ENCODE peak calls at places on chromosomes 7 and 10, in eight cellular contexts. E is D721Med; B is AG09309; U is natural killer cell; A is fibroblast of lung; M is CD8-positive, alpha-beta T cell; O is tibial nerve; L is cardiac fibroblast. X is an unnamed sample.

GRCh38 chr7:116863168-116863670 is 832 bp downstream of the CAPZA2 start:
- DNase-seq in E (no peak), B (no peak), U (no peak), A (peak), M (no peak), O (no peak), L (peak), X (peak)

GRCh38 chr7:107219563-107220244 is 50.9 kb downstream of the HBP1 start:
- DNase-seq in E (no peak), B (no peak), U (no peak), A (no peak), M (no peak), O (no peak), L (no peak), X (no peak)

GRCh38 chr7:128066858-128067257 is 35.6 kb upstream of the LRRC4 start:
- DNase-seq in E (no peak), B (no peak), U (no peak), A (no peak), M (no peak), O (no peak), L (no peak), X (no peak)

GRCh38 chr10:110411047-110411410 is 86.7 kb upstream of the DUSP5 start:
- DNase-seq in E (no peak), B (no peak), U (no peak), A (peak), M (no peak), O (no peak), L (peak), X (peak)

GRCh38 chr7:56033671-56034432 is 17.4 kb downstream of the PSPH start:
- DNase-seq in E (peak), B (peak), U (peak), A (peak), M (peak), O (peak), L (peak), X (peak)

GRCh38 chr10:125115409-125115808 is 45.0 kb downstream of the CTBP2 start:
- DNase-seq in E (no peak), B (no peak), U (no peak), A (no peak), M (no peak), O (no peak), L (no peak), X (no peak)

GRCh38 chr10:74290703-74291102 is 139.7 kb downstream of the ADK start:
- DNase-seq in E (no peak), B (peak), U (no peak), A (peak), M (no peak), O (no peak), L (peak), X (no peak)

GRCh38 chr10:89478085-89478738 is 57.2 kb downstream of the SLC16A12 start:
- DNase-seq in E (no peak), B (no peak), U (no peak), A (peak), M (no peak), O (no peak), L (peak), X (peak)

GRCh38 chr10:5292196-5292735 is 72.5 kb upstream of the UCN3 start:
- DNase-seq in E (no peak), B (no peak), U (peak), A (no peak), M (peak), O (no peak), L (peak), X (no peak)

GRCh38 chr7:117134885-117135552 is 181.7 kb downstream of the ST7 start:
- DNase-seq in E (no peak), B (no peak), U (no peak), A (peak), M (no peak), O (no peak), L (no peak), X (no peak)

GRCh38 chr7:148457310-148457921 is 133.2 kb upstream of the C7orf33 start:
- DNase-seq in E (no peak), B (no peak), U (no peak), A (no peak), M (no peak), O (no peak), L (no peak), X (no peak)

GRCh38 chr10:29618341-29619171 is 16.2 kb downstream of the SVIL start:
- DNase-seq in E (no peak), B (no peak), U (no peak), A (peak), M (no peak), O (no peak), L (peak), X (peak)

GRCh38 chr10:6279540-6280267 is 77.0 kb downstream of the PFKFB3 start:
- DNase-seq in E (no peak), B (no peak), U (no peak), A (peak), M (no peak), O (no peak), L (peak), X (peak)

GRCh38 chr10:83262434-83262833 is 876.9 kb upstream of the GHITM start:
- DNase-seq in E (no peak), B (no peak), U (no peak), A (no peak), M (no peak), O (no peak), L (no peak), X (no peak)

GRCh38 chr7:30142710-30143109 is 7.9 kb downstream of the MTURN start:
- DNase-seq in E (no peak), B (peak), U (no peak), A (peak), M (no peak), O (no peak), L (peak), X (peak)

GRCh38 chr10:15896654-15897053 is 36.3 kb upstream of the MINDY3 start:
- DNase-seq in E (no peak), B (no peak), U (no peak), A (no peak), M (no peak), O (no peak), L (no peak), X (no peak)

GRCh38 chr7:152862842-152863241 is 103.3 kb downstream of the ACTR3B start:
- DNase-seq in E (no peak), B (no peak), U (no peak), A (no peak), M (no peak), O (no peak), L (no peak), X (no peak)

GRCh38 chr7:43625977-43626376 is 43.1 kb downstream of the STK17A start:
- DNase-seq in E (no peak), B (no peak), U (no peak), A (no peak), M (no peak), O (no peak), L (no peak), X (no peak)

GRCh38 chr7:90624128-90624980 is 28.2 kb downstream of the CDK14 start:
- DNase-seq in E (no peak), B (no peak), U (no peak), A (peak), M (no peak), O (no peak), L (peak), X (no peak)

GRCh38 chr10:102283488-102283887 is 38.2 kb downstream of the GBF1 start:
- DNase-seq in E (no peak), B (no peak), U (no peak), A (no peak), M (no peak), O (no peak), L (no peak), X (no peak)

GRCh38 chr10:69731184-69731583 is 70.5 kb upstream of the COL13A1 start:
- DNase-seq in E (no peak), B (no peak), U (no peak), A (peak), M (no peak), O (no peak), L (peak), X (no peak)

GRCh38 chr10:117830832-117831231 is 215.9 kb downstream of the RAB11FIP2 start:
- DNase-seq in E (no peak), B (no peak), U (no peak), A (no peak), M (peak), O (no peak), L (no peak), X (no peak)

GRCh38 chr7:26500749-26501352 is 209.2 kb downstream of the SNX10 start:
- DNase-seq in E (no peak), B (peak), U (no peak), A (peak), M (no peak), O (no peak), L (peak), X (no peak)

GRCh38 chr10:48400129-48400849 is 93.8 kb downstream of the MAPK8 start:
- DNase-seq in E (no peak), B (peak), U (no peak), A (peak), M (no peak), O (no peak), L (peak), X (no peak)

GRCh38 chr7:148852272-148852671 is 31.8 kb downstream of the EZH2 start:
- DNase-seq in E (no peak), B (no peak), U (no peak), A (no peak), M (no peak), O (no peak), L (peak), X (no peak)

GRCh38 chr7:100465702-100466311 is 1.7 kb upstream of the SPACDR start:
- DNase-seq in E (peak), B (no peak), U (no peak), A (peak), M (no peak), O (no peak), L (peak), X (peak)

GRCh38 chr10:121129266-121129665 is 278.1 kb downstream of the WDR11 start:
- DNase-seq in E (no peak), B (no peak), U (no peak), A (no peak), M (no peak), O (no peak), L (no peak), X (no peak)

GRCh38 chr7:93119191-93119905 is 1.6 kb upstream of the SAMD9 start:
- DNase-seq in E (no peak), B (peak), U (no peak), A (peak), M (no peak), O (no peak), L (no peak), X (peak)

GRCh38 chr7:84196007-84196551 is 1.5 kb upstream of the SEMA3A start:
- DNase-seq in E (no peak), B (no peak), U (no peak), A (peak), M (no peak), O (no peak), L (peak), X (peak)
- TF ChIP-seq CTCF in E (no peak), B (no peak), U (no peak), A (no peak), M (no peak), O (peak), L (no peak), X (no peak)

GRCh38 chr10:127649642-127650041 is 87.3 kb upstream of the FOXI2 start:
- DNase-seq in E (no peak), B (no peak), U (no peak), A (no peak), M (no peak), O (no peak), L (no peak), X (peak)
- TF ChIP-seq CTCF in E (peak), B (no peak), U (no peak), A (no peak), M (no peak), O (no peak), L (no peak), X (no peak)

DNA sequence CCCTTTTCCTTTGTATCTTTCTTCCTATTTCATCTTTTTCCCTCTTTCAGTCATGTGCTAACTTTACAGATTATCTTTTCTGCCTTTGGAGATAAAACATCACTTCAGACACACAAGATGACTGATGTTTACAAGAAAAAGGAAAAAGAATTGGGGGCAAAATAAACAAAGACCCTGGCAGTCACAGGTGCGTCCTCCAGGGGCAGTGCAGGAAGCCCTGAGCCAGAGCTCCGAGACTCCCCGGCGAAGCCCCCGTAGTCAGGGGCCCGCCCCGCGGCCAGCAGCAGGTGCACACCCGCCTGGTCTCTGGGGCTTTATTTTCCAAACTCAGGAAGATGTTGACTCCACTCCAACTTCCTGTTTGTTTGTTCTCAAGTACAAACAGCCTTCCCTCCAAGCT is 10.2 kb downstream of the STK32C start:
- DNase-seq in E (no peak), B (no peak), U (no peak), A (no peak), M (no peak), O (no peak), L (no peak), X (no peak)
- TF ChIP-seq CTCF in E (no peak), B (no peak), U (no peak), A (no peak), M (no peak), O (no peak), L (no peak), X (no peak)

GRCh38 chr7:112206238-112207105 is at the start of the genes DOCK4 and ZNF277:
- DNase-seq in E (peak), B (peak), U (peak), A (peak), M (peak), O (peak), L (peak), X (peak)
- TF ChIP-seq CTCF in E (no peak), B (no peak), U (no peak), A (peak), M (no peak), O (no peak), L (no peak), X (no peak)

GRCh38 chr10:71646051-71646450 is 73.5 kb downstream of the C10orf105 start:
- DNase-seq in E (no peak), B (no peak), U (no peak), A (no peak), M (no peak), O (no peak), L (no peak), X (no peak)

GRCh38 chr10:71646592-71647292 is 72.8 kb downstream of the C10orf105 start:
- DNase-seq in E (no peak), B (no peak), U (no peak), A (no peak), M (no peak), O (no peak), L (no peak), X (no peak)

GRCh38 chr10:71649631-71650030 is 69.9 kb downstream of the C10orf105 start:
- DNase-seq in E (no peak), B (no peak), U (no peak), A (no peak), M (no peak), O (no peak), L (no peak), X (no peak)

GRCh38 chr10:71648595-71649320 is 70.8 kb downstream of the C10orf105 start:
- DNase-seq in E (no peak), B (no peak), U (no peak), A (no peak), M (no peak), O (no peak), L (no peak), X (no peak)

GRCh38 chr10:71647526-71648354 is 71.8 kb downstream of the C10orf105 start:
- DNase-seq in E (no peak), B (no peak), U (no peak), A (no peak), M (no peak), O (no peak), L (no peak), X (peak)
- TF ChIP-seq CTCF in E (peak), B (peak), U (no peak), A (peak), M (no peak), O (no peak), L (peak), X (peak)

DNA sequence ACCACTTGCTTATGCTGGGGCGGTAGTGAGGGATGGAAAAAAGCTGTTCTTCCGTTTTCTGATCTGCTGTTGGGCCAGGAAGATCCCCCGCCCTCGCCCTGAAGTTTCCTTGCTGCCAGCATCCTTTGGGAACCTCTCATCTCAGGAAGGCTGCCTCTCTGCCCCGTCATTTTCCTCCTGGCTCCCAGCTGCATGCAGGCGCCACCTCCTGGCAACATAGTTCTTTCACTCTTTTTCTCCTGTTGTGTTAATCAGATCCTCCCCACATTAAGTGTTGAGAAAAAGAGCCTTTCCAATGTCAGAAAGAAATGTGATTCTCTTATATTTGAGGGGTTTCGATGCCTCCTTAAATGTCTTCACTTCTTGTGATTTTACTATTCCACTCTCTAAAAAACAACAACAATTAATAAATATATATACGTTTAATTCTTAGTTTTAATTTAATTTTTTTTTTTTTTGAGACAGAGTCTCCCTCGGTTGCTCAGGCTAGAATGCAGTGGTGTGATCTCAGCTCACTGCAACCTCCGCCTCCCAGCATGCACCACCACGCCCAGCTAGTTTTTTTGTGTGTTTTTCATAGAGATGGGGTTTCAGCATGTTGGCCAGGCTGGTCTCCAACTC is 122.9 kb downstream of the RALA start:
- DNase-seq in E (peak), B (no peak), U (peak), A (peak), M (peak), O (peak), L (peak), X (peak)
- TF ChIP-seq CTCF in E (peak), B (peak), U (peak), A (peak), M (peak), O (peak), L (peak), X (peak)

GRCh38 chr7:41504581-41504980 is 198.3 kb downstream of the INHBA start:
- DNase-seq in E (no peak), B (no peak), U (no peak), A (peak), M (no peak), O (no peak), L (no peak), X (no peak)

GRCh38 chr7:41507686-41508268 is 195.1 kb downstream of the INHBA start:
- DNase-seq in E (no peak), B (no peak), U (no peak), A (no peak), M (no peak), O (no peak), L (no peak), X (no peak)

GRCh38 chr7:41503438-41503837 is 199.5 kb downstream of the INHBA start:
- DNase-seq in E (no peak), B (no peak), U (no peak), A (peak), M (no peak), O (no peak), L (peak), X (no peak)

GRCh38 chr7:41508755-41509154 is 194.1 kb downstream of the INHBA start:
- DNase-seq in E (no peak), B (no peak), U (no peak), A (no peak), M (no peak), O (no peak), L (peak), X (no peak)
- TF ChIP-seq CTCF in E (no peak), B (no peak), U (no peak), A (no peak), M (no peak), O (no peak), L (no peak), X (no peak)

DNA sequence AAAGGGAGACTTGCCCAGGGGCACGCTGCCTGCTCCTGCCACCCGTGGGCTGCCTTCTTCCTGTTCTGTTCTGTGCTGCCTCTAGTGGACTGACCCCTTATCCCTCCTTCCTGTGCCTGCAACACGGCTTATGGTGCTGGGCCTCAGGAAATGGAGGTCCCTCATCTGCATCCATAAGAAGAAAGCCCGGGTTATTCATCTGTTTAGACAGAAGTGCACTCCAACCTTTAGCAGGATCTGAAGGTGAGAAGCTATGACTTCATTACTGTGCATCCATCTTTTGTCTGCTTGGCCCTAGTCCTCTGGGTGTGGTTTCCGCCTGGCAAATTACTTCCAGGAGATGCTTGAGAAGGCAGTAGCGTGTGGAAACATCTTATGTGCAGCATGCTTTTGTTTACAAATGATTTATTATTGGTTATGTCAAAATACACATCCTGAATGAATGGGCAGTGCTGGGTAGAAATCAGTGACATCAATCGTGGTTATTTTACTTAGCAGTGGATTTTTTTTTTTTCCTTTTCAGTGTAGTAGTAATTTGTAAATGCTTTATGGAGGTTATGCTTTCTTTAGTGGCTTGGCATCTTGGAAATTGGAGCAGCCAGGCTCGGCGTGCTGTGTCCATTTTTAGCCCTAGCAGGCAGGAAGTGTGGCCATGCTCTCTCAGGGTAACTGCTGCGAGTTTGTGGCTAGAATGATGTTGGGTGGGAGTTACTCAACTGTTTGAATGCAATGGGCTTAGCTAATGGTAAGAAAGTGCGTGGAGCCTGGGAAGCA is 12.7 kb downstream of the PTPRE start:
- DNase-seq in E (no peak), B (peak), U (no peak), A (peak), M (no peak), O (no peak), L (peak), X (no peak)
- TF ChIP-seq CTCF in E (no peak), B (peak), U (no peak), A (peak), M (no peak), O (peak), L (peak), X (no peak)